ENCODE peak calls at places on chromosomes 4 and X, in five cellular contexts. Z is thoracic aorta, X is uterus, Q is GM23248, J is tibial artery. B is an unnamed sample.

GRCh38 chr4:8906991-8907595 is 35.5 kb upstream of the HMX1 start:
- DNase-seq in Z (no peak), X (no peak), Q (no peak), J (peak), B (peak)

GRCh38 chr4:6563935-6564645 is 10.9 kb upstream of the MAN2B2 start:
- DNase-seq in Z (no peak), X (no peak), Q (no peak), J (no peak), B (no peak)

GRCh38 chr4:36716874-36717273 is 435.5 kb downstream of the DTHD1 start:
- DNase-seq in Z (no peak), X (no peak), Q (no peak), J (no peak), B (no peak)

GRCh38 chr4:147526272-147526654 is 45.4 kb downstream of the EDNRA start:
- DNase-seq in Z (no peak), X (no peak), Q (no peak), J (no peak), B (no peak)

GRCh38 chr4:7297881-7298280 is 105.5 kb downstream of the SORCS2 start:
- DNase-seq in Z (no peak), X (no peak), Q (no peak), J (no peak), B (no peak)

GRCh38 chr4:54744487-54744886 is 86.7 kb downstream of the KIT start:
- DNase-seq in Z (no peak), X (no peak), Q (no peak), J (no peak), B (no peak)

GRCh38 chr4:5710065-5710961 is 688 bp upstream of the EVC start:
- DNase-seq in Z (no peak), X (no peak), Q (peak), J (no peak), B (no peak)

GRCh38 chr4:56681158-56681848 is at the start of gene HOPX:
- DNase-seq in Z (no peak), X (no peak), Q (no peak), J (no peak), B (no peak)

GRCh38 chr4:7412586-7412975 is 22.1 kb downstream of the PSAPL1 start:
- DNase-seq in Z (no peak), X (peak), Q (no peak), J (peak), B (peak)

GRCh38 chr4:4849524-4850193 is 9.8 kb upstream of the MSX1 start:
- DNase-seq in Z (no peak), X (no peak), Q (no peak), J (peak), B (no peak)

GRCh38 chrX:13248867-13249521 is 70.9 kb downstream of the ATXN3L start:
- DNase-seq in Z (no peak), X (no peak), Q (no peak), J (no peak), B (no peak)

GRCh38 chrX:104270916-104271512 is 16.3 kb upstream of the ESX1 start:
- DNase-seq in Z (no peak), X (peak), Q (peak), J (peak), B (no peak)

GRCh38 chr4:88060431-88060830 is 53.0 kb downstream of the PKD2 start:
- DNase-seq in Z (no peak), X (no peak), Q (no peak), J (no peak), B (no peak)

GRCh38 chrX:110086916-110087484 is 84.1 kb downstream of the TMEM164 start:
- DNase-seq in Z (no peak), X (no peak), Q (peak), J (no peak), B (no peak)

GRCh38 chr4:89245459-89245858 is 62.1 kb downstream of the GPRIN3 start:
- DNase-seq in Z (no peak), X (no peak), Q (no peak), J (no peak), B (no peak)

GRCh38 chr4:8370835-8371234 is 69.7 kb downstream of the ACOX3 start:
- DNase-seq in Z (no peak), X (peak), Q (no peak), J (no peak), B (no peak)

GRCh38 chrX:69603566-69604194 is 12.2 kb upstream of the EDA start:
- DNase-seq in Z (no peak), X (peak), Q (no peak), J (no peak), B (no peak)

GRCh38 chr4:7151668-7152227 is 40.6 kb upstream of the SORCS2 start:
- DNase-seq in Z (no peak), X (no peak), Q (no peak), J (no peak), B (no peak)

GRCh38 chr4:74279716-74280115 is 28.6 kb upstream of the EPGN start:
- DNase-seq in Z (no peak), X (no peak), Q (no peak), J (no peak), B (no peak)

GRCh38 chr4:1960170-1960825 is 48.5 kb downstream of the NELFA start:
- DNase-seq in Z (no peak), X (no peak), Q (peak), J (peak), B (no peak)

GRCh38 chr4:140802591-140802990 is 46.4 kb upstream of the TBC1D9 start:
- DNase-seq in Z (no peak), X (no peak), Q (no peak), J (no peak), B (no peak)

GRCh38 chr4:43757147-43757546 is 691.5 kb downstream of the KCTD8 start:
- DNase-seq in Z (no peak), X (no peak), Q (peak), J (no peak), B (no peak)

GRCh38 chr4:83651846-83652245 is 115.9 kb downstream of the GPAT3 start:
- DNase-seq in Z (no peak), X (no peak), Q (peak), J (no peak), B (no peak)

GRCh38 chr4:38565271-38566199 is 98.5 kb upstream of the KLF3 start:
- DNase-seq in Z (no peak), X (no peak), Q (peak), J (no peak), B (no peak)

GRCh38 chr4:1239949-1240305 is 9.0 kb downstream of the CTBP1 start:
- DNase-seq in Z (no peak), X (no peak), Q (no peak), J (peak), B (no peak)

GRCh38 chrX:24285082-24285481 is 28.8 kb downstream of the SUPT20HL2 start:
- DNase-seq in Z (no peak), X (no peak), Q (no peak), J (no peak), B (no peak)

GRCh38 chrX:46575991-46576392 is 2.4 kb downstream of the CHST7 start:
- DNase-seq in Z (no peak), X (peak), Q (peak), J (peak), B (no peak)

GRCh38 chr4:26197018-26197779 is 123.6 kb upstream of the RBPJ start:
- DNase-seq in Z (no peak), X (no peak), Q (peak), J (no peak), B (no peak)

GRCh38 chr4:48047421-48047844 is 30.9 kb downstream of the NIPAL1 start:
- DNase-seq in Z (no peak), X (no peak), Q (no peak), J (no peak), B (no peak)

GRCh38 chrX:23981711-23982110 is 45.3 kb downstream of the KLHL15 start:
- DNase-seq in Z (no peak), X (no peak), Q (no peak), J (no peak), B (no peak)

GRCh38 chrX:24371391-24371972 is 11.0 kb downstream of the SUPT20HL1 start:
- DNase-seq in Z (peak), X (peak), Q (peak), J (no peak), B (no peak)

GRCh38 chrX:14496674-14497073 is 32.7 kb upstream of the GLRA2 start:
- DNase-seq in Z (no peak), X (no peak), Q (no peak), J (no peak), B (no peak)

GRCh38 chrX:41312786-41313185 is 21.2 kb upstream of the DDX3X start:
- DNase-seq in Z (no peak), X (no peak), Q (no peak), J (no peak), B (no peak)

GRCh38 chr4:73631565-73632226 is 11.5 kb upstream of the RASSF6 start:
- DNase-seq in Z (no peak), X (no peak), Q (no peak), J (no peak), B (no peak)

GRCh38 chr4:149823770-149824221 is 8.2 kb upstream of the IQCM start:
- DNase-seq in Z (no peak), X (no peak), Q (peak), J (no peak), B (no peak)

GRCh38 chr4:24067781-24068193 is 177.9 kb upstream of the PPARGC1A start:
- DNase-seq in Z (no peak), X (no peak), Q (peak), J (no peak), B (no peak)
- H3K27ac ChIP-seq in Z (no peak), X (no peak), Q (no peak), J (no peak), B (no peak)

DNA sequence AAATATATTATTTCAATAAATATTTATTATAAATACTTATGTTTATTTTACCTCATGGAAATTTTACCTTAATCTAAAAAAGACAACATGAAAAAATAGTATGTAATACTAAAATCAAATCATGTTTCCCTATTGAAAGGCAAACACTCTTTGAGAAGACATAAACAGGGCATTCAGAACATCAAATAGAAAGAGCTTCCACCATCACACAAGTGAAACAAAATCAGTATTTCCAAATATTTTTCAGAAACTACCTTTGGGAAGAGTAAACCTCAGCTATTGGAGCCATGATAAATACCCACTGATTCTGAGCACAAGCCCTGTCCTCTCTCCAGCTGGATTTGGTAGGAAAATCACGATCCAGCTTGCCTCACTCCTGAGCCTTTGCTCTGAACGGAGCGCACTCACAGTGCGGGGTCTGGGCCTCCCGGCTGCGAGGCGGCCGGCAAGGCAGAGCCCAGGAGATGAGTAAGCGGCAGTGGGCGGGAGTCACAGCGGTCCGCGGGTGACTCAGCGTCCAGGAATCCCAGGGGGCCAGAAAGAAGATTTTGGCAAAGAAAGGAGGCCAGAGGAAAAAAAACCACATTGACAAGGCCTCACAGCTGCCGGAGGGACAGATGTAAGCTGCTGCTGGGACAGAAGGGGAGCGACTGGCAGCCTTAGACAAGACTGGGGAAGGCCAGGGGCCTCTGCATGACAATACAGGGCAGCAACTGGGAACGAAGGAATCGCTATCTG is 14.7 kb upstream of the ANXA5 start:
- DNase-seq in Z (peak), X (peak), Q (peak), J (peak), B (peak)
- H3K4me3 ChIP-seq in Z (peak), X (peak), Q (peak), J (peak), B (peak)

GRCh38 chrX:47577901-47578300 is 4.3 kb upstream of the TIMP1 start:
- DNase-seq in Z (no peak), X (no peak), Q (no peak), J (no peak), B (no peak)

GRCh38 chrX:47578692-47579091 is 3.5 kb upstream of the TIMP1 start:
- DNase-seq in Z (no peak), X (no peak), Q (no peak), J (no peak), B (no peak)

GRCh38 chrX:47581731-47582647 is at the start of gene TIMP1:
- DNase-seq in Z (peak), X (peak), Q (peak), J (peak), B (peak)

GRCh38 chrX:47577424-47577823 is 4.8 kb upstream of the TIMP1 start:
- DNase-seq in Z (no peak), X (no peak), Q (no peak), J (no peak), B (no peak)

GRCh38 chrX:47579537-47579936 is 2.7 kb upstream of the TIMP1 start:
- DNase-seq in Z (no peak), X (no peak), Q (peak), J (no peak), B (no peak)
- H3K27ac ChIP-seq in Z (no peak), X (no peak), Q (peak), J (no peak), B (no peak)

DNA sequence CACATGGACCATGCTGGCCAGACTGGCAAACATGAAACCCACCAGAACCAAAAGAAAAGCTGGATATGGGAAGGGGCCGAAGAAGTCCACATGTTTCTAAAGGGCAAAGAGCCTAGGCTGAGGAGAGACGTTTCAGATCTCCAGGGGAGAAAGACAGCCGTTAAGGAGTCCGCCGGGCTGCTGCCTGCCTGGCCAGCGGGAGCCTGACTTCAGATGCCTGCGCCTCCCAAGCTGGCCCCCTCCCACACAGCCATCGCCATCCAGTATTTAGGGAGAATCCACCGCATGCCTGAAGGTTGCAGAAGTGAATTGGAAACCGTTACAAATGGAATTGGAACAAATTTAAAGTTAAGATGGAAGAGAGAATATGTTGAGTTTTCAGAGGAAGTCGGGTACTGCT is 2.9 kb downstream of the TBL1X start:
- DNase-seq in Z (no peak), X (no peak), Q (no peak), J (no peak), B (no peak)
- H3K4me3 ChIP-seq in Z (peak), X (peak), Q (no peak), J (peak), B (peak)

GRCh38 chr4:138193963-138194362 is 48.2 kb downstream of the SLC7A11 start:
- DNase-seq in Z (no peak), X (no peak), Q (no peak), J (no peak), B (no peak)

GRCh38 chr4:138189212-138189611 is 52.9 kb downstream of the SLC7A11 start:
- DNase-seq in Z (no peak), X (no peak), Q (no peak), J (no peak), B (no peak)

GRCh38 chr4:138188406-138189084 is 53.6 kb downstream of the SLC7A11 start:
- DNase-seq in Z (no peak), X (no peak), Q (peak), J (no peak), B (no peak)

GRCh38 chr4:138192113-138192512 is 50.0 kb downstream of the SLC7A11 start:
- DNase-seq in Z (no peak), X (no peak), Q (peak), J (no peak), B (no peak)

DNA sequence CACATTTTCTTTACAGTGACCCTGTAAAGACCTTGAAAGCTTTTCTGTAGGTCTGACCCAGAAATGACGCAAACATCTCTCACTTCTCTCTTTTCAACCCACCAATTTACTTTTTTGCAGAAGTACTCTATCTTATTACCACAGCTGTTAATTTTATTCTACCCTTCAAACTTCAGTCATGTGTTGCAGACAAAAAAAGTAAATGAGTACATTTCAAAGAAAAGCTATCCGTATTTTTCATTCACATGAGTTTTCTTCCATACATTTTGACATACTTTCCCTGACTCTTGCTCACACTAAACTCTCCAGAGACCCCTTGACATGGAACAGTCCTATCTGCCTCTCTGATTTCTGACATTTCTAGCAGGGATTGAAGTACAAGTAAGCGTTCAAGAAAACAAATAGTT is 51.7 kb downstream of the SLC7A11 start:
- DNase-seq in Z (no peak), X (no peak), Q (no peak), J (no peak), B (no peak)
- H3K27ac ChIP-seq in Z (no peak), X (no peak), Q (no peak), J (no peak), B (no peak)

GRCh38 chr4:174278467-174278866 is 5.0 kb downstream of the FBXO8 start:
- DNase-seq in Z (no peak), X (no peak), Q (no peak), J (no peak), B (no peak)

GRCh38 chr4:174275101-174275500 is 8.4 kb downstream of the FBXO8 start:
- DNase-seq in Z (no peak), X (no peak), Q (no peak), J (no peak), B (no peak)

GRCh38 chr4:174279433-174279832 is 4.0 kb downstream of the FBXO8 start:
- DNase-seq in Z (no peak), X (no peak), Q (no peak), J (no peak), B (no peak)

GRCh38 chr4:174274436-174274835 is 9.0 kb downstream of the FBXO8 start:
- DNase-seq in Z (no peak), X (no peak), Q (peak), J (no peak), B (no peak)

GRCh38 chr4:174277433-174277832 is 6.0 kb downstream of the FBXO8 start:
- DNase-seq in Z (no peak), X (no peak), Q (no peak), J (no peak), B (no peak)
- H3K4me3 ChIP-seq in Z (no peak), X (no peak), Q (no peak), J (no peak), B (no peak)

GRCh38 chr4:120017939-120018692 is 48.5 kb downstream of the MAD2L1 start:
- DNase-seq in Z (no peak), X (no peak), Q (no peak), J (no peak), B (no peak)

DNA sequence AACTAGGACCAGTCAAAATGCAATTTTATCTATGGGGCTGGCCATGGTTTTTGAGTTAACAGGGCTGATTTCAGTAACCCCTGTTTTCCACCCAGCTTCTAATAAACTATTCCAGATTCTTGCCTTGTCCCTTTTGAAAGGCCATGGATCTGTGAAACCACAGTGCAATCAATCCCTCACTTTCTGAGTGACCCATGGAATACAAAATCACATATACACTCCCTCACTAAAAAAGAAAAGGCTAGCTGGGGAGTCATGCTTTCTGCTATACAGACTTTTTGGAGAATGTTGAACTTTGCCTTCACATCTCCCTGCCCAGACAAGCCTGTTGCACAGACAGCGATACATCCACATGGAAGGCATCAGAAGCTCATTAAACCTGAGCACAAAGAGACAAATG is 47.9 kb downstream of the MAD2L1 start:
- DNase-seq in Z (no peak), X (no peak), Q (peak), J (no peak), B (no peak)
- H3K27ac ChIP-seq in Z (no peak), X (no peak), Q (no peak), J (no peak), B (no peak)